ENCODE peak calls at places on chromosomes 13 and 19, in seven cellular contexts. Z is aorta, R is A673, Q is astrocyte, X is tibial artery, K is prostate gland, F is suprapubic skin. W is an unnamed sample.

GRCh38 chr13:110711778-110712070 is 1.8 kb upstream of the ING1 start:
- DNase-seq in Z (no peak), R (peak; percentile 25), Q (no peak), X (no peak), K (no peak), F (no peak), W (peak; percentile 44)

GRCh38 chr19:18290250-18291018 is 9.0 kb upstream of the JUND start:
- DNase-seq in Z (peak; percentile 73), R (no peak), Q (no peak), X (peak; percentile 90), K (no peak), F (no peak), W (no peak)

GRCh38 chr13:30125422-30126073 is 181.8 kb downstream of the KATNAL1 start:
- DNase-seq in Z (no peak), R (no peak), Q (peak; percentile 93), X (no peak), K (peak; percentile 80), F (no peak), W (no peak)

GRCh38 chr19:1079566-1080111 is 12.7 kb downstream of the ARHGAP45 start:
- DNase-seq in Z (no peak), R (no peak), Q (no peak), X (no peak), K (no peak), F (no peak), W (peak; percentile 39)

GRCh38 chr19:47107953-47108746 is 5.4 kb downstream of the ZC3H4 start:
- DNase-seq in Z (no peak), R (no peak), Q (peak; percentile 60), X (no peak), K (no peak), F (no peak), W (no peak)

GRCh38 chr19:49338023-49338677 is 2.9 kb downstream of the CD37 start:
- DNase-seq in Z (peak; percentile 44), R (no peak), Q (no peak), X (peak; percentile 67), K (no peak), F (peak; percentile 79), W (no peak)

GRCh38 chr13:31965361-31966066 is 66.1 kb upstream of the FRY start:
- DNase-seq in Z (no peak), R (no peak), Q (peak; percentile 62), X (no peak), K (no peak), F (no peak), W (no peak)

GRCh38 chr13:44668707-44669106 is 92.6 kb upstream of the TSC22D1 start:
- DNase-seq in Z (no peak), R (no peak), Q (peak; percentile 55), X (no peak), K (no peak), F (no peak), W (no peak)

GRCh38 chr19:48989701-48990291 is 3.3 kb downstream of the GYS1 start:
- DNase-seq in Z (no peak), R (no peak), Q (no peak), X (no peak), K (no peak), F (no peak), W (no peak)

GRCh38 chr19:21765151-21765550 is 2.2 kb downstream of the ZNF100 start:
- DNase-seq in Z (no peak), R (no peak), Q (no peak), X (no peak), K (no peak), F (no peak), W (no peak)

GRCh38 chr13:31172535-31172934 is 10.8 kb upstream of the HSPH1 start:
- DNase-seq in Z (no peak), R (no peak), Q (peak; percentile 88), X (no peak), K (no peak), F (no peak), W (no peak)

DNA sequence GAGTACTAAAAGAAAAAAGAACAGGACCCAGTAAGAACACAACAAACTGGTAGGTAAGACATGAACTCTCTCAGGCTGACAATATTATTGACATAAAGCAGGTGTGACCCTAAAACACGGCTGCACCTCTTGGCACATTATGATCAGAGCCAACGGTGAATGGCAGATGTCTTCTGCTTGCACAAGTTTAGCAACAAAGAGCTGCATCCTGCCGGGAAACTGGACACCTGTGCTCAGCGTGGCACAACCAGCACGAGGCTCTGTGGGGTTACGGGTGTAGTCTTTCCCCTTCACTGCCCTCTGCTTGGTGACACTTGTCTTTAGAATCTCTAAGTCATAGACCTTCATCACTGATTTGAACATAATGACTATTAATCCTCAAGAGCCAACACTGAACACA is 97.9 kb downstream of the DOCK9 start:
- DNase-seq in Z (no peak), R (no peak), Q (no peak), X (no peak), K (no peak), F (no peak), W (no peak)
- H3K27ac ChIP-seq in Z (no peak overlapping the region), R (no peak overlapping the region), Q (no peak overlapping the region), X (no peak overlapping the region), K (no peak overlapping the region), F (no peak overlapping the region), W (no peak overlapping the region)

DNA sequence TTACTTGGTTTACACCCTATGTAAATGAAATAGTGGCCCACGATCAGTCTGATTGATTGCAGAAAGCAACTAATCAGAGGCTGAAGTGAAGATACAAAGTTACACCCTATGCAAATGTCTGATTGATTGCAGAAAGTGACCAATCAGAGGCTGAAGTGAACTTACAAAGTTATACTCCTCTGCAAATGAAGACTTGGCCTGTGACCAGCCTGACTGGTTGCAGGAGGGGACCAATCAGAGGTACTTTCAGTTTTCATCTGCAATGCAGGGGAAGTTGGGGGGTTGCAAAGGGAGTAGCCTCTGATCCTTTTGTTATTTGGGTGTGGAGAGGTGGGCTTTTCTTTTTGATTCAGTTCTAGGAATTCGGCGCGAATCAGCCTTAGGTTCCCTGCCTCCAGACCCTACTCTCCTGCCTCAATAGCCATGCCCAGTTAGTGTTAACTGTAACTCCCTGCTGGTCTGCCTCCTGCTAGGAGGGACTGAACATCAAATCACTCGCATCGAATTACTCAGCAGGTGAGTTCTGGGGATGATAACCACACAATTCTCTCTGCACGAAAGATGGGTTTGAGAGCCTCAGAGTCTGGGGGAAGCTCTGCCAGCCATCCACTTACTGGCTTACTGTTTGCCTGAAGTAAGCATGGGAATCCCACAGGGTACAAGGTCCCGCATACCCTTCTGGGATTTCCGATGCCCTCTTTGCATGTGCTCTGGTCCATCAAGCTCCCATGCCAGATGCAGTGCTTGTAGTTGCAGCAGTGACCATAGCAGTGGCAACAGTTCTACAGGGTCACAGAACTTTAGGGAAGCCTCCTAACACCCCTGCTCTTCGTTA is 7.5 kb downstream of the ARL11 start:
- DNase-seq in Z (no peak), R (no peak), Q (peak; percentile 59), X (no peak), K (no peak), F (no peak), W (no peak)
- H3K4me3 ChIP-seq in Z (no peak overlapping the region), R (no peak overlapping the region), Q (no peak overlapping the region), X (peak overlapping the region; percentile 1), K (no peak overlapping the region), F (no peak overlapping the region), W (no peak overlapping the region)

GRCh38 chr19:10758978-10759377 is 41.1 kb downstream of the DNM2 start:
- DNase-seq in Z (no peak), R (no peak), Q (no peak), X (no peak), K (no peak), F (no peak), W (no peak)
- H3K4me1 ChIP-seq in Z (no peaks in the 10 kb centered on the region), R (peaks cover 13% of the 10 kb centered on the region), Q (peaks cover 6% of the 10 kb centered on the region), X (peaks cover 13% of the 10 kb centered on the region), K (no peaks in the 10 kb centered on the region), F (peaks cover 58% of the 10 kb centered on the region), W (peaks cover 40% of the 10 kb centered on the region)

GRCh38 chr19:3456925-3457530 is 23.3 kb downstream of the SMIM24 start:
- DNase-seq in Z (no peak), R (no peak), Q (no peak), X (no peak), K (no peak), F (no peak), W (no peak)
- H3K27ac ChIP-seq in Z (no peak overlapping the region), R (no peak overlapping the region), Q (peak overlapping the region; percentile 95), X (peak overlapping the region; percentile 98), K (peak overlapping the region; percentile 74), F (peak overlapping the region; percentile 70), W (peak overlapping the region; percentile 34)

GRCh38 chr19:3605361-3605760 is 1.3 kb downstream of the TBXA2R start:
- DNase-seq in Z (no peak), R (no peak), Q (no peak), X (no peak), K (no peak), F (no peak), W (no peak)
- H3K4me3 ChIP-seq in Z (peak overlapping the region; percentile 3), R (no peak overlapping the region), Q (peak overlapping the region; percentile 64), X (peak overlapping the region; percentile 88), K (no peak overlapping the region), F (no peak overlapping the region), W (no peak overlapping the region)

GRCh38 chr19:43526884-43527859 is at the start of gene ETHE1:
- DNase-seq in Z (peak; percentile 92), R (peak; percentile 61), Q (no peak), X (peak; percentile 92), K (peak; percentile 66), F (peak; percentile 91), W (peak; percentile 94)

GRCh38 chr19:43525836-43526771 is 897 bp downstream of the ETHE1 start:
- DNase-seq in Z (peak; percentile 63), R (no peak), Q (no peak), X (peak; percentile 74), K (peak; percentile 24), F (peak; percentile 83), W (peak; percentile 87)

GRCh38 chr19:43532571-43532961 is 422 bp upstream of the ZNF575 start:
- DNase-seq in Z (peak; percentile 76), R (no peak), Q (no peak), X (peak; percentile 85), K (peak; percentile 84), F (no peak), W (peak; percentile 90)

GRCh38 chr19:43524922-43525835 is 1.8 kb downstream of the ETHE1 start:
- DNase-seq in Z (peak; percentile 72), R (peak; percentile 31), Q (peak; percentile 27), X (peak; percentile 85), K (peak; percentile 66), F (peak; percentile 86), W (peak; percentile 92)

GRCh38 chr19:43527860-43528622 is 1.0 kb upstream of the ETHE1 start:
- DNase-seq in Z (no peak), R (peak; percentile 39), Q (no peak), X (peak; percentile 69), K (no peak), F (no peak), W (peak; percentile 57)
- H3K4me1 ChIP-seq in Z (no peaks in the 10 kb centered on the region), R (peaks cover 14% of the 10 kb centered on the region), Q (peaks cover 25% of the 10 kb centered on the region), X (peaks cover 35% of the 10 kb centered on the region), K (peaks cover 7% of the 10 kb centered on the region), F (peaks cover 63% of the 10 kb centered on the region), W (no peaks in the 10 kb centered on the region)

DNA sequence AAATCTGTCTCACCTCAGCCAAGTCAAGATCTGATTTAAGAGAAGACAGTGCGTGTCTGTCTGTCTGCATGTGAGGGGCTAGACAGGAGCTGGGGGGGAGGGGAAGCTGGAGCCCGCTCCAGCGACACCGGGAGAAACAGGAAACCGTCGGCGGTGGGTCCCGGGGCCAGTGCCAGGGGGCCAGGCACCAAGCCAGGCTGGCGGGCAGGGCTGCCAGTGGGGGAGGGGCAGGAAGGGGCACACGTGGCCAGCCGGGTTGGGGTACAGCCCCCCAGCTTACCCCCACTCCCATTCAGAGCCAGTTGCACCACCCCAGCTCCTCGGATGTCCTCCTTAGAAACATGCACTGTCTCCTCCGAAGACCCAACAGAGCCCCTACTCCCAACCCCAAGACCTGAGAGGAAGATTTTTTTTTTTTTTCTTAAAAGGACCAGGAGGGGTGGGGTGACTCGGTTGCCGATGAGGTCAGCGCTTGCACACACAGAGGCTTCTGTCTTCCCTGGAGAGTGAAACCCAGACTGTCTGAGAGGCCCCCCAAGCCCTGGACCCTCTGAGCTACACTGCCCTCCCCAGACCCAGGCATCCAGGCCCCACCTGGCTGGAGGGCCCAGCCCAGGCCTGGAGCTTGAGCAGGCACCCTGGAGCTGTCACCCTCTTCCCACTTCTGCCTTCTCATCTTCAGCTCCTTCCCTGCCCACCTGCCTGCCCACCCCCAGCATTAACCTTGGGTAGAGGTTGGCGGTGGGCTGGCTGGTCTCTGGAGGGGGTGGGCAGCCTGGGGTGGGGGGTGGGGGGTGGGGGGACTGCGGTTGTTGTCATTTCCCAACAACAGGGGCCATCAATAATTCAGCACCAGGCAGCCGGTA is 4.0 kb downstream of the ERF start:
- DNase-seq in Z (no peak), R (peak; percentile 51), Q (no peak), X (peak; percentile 77), K (no peak), F (no peak), W (no peak)
- H3K27ac ChIP-seq in Z (peak overlapping the region; percentile 38), R (peak overlapping the region; percentile 87), Q (peak overlapping the region; percentile 68), X (peak overlapping the region; percentile 99), K (peak overlapping the region; percentile 98), F (peak overlapping the region; percentile 97), W (no peak overlapping the region)